ENCODE peak calls at places on chromosomes 5 and 9, in eight cellular contexts. One of them, this sample, is unnamed.

GRCh38 chr5:141186897-141187512 is at the start of gene PCDHB9:
- DNase-seq in stomach: no peak
- DNase-seq in A549: no peak
- DNase-seq in SK-N-SH: peak
- DNase-seq in ovary: peak
- DNase-seq in tibial nerve: no peak
- DNase-seq in esophagus muscularis mucosa: no peak
- DNase-seq in HepG2: peak
- DNase-seq in this sample: no peak

GRCh38 chr5:53362521-53362941 is 117.9 kb upstream of the FST start:
- DNase-seq in stomach: no peak
- DNase-seq in HepG2: no peak
- DNase-seq in tibial nerve: no peak
- DNase-seq in SK-N-SH: no peak
- DNase-seq in A549: peak
- DNase-seq in ovary: no peak
- DNase-seq in esophagus muscularis mucosa: no peak
- DNase-seq in this sample: no peak

GRCh38 chr9:127927457-127928231 is 2.9 kb downstream of the PIP5KL1 start:
- DNase-seq in ovary: no peak
- DNase-seq in HepG2: no peak
- DNase-seq in tibial nerve: no peak
- DNase-seq in esophagus muscularis mucosa: no peak
- DNase-seq in SK-N-SH: no peak
- DNase-seq in A549: no peak
- DNase-seq in stomach: peak
- DNase-seq in this sample: no peak

GRCh38 chr9:104374711-104375110 is 129.4 kb upstream of the OR13F1 start:
- DNase-seq in ovary: no peak
- DNase-seq in A549: no peak
- DNase-seq in HepG2: no peak
- DNase-seq in SK-N-SH: no peak
- DNase-seq in stomach: no peak
- DNase-seq in tibial nerve: no peak
- DNase-seq in esophagus muscularis mucosa: no peak
- DNase-seq in this sample: no peak

GRCh38 chr9:134944351-134944802 is 26.7 kb upstream of the FCN1 start:
- DNase-seq in A549: no peak
- DNase-seq in SK-N-SH: no peak
- DNase-seq in HepG2: no peak
- DNase-seq in stomach: no peak
- DNase-seq in tibial nerve: no peak
- DNase-seq in ovary: peak
- DNase-seq in esophagus muscularis mucosa: no peak
- DNase-seq in this sample: no peak

GRCh38 chr9:122180633-122181032 is 20.9 kb downstream of the MORN5 start:
- DNase-seq in esophagus muscularis mucosa: no peak
- DNase-seq in HepG2: peak
- DNase-seq in ovary: no peak
- DNase-seq in SK-N-SH: no peak
- DNase-seq in A549: peak
- DNase-seq in tibial nerve: no peak
- DNase-seq in stomach: no peak
- DNase-seq in this sample: no peak

GRCh38 chr5:60639544-60639943 is 60.4 kb downstream of the DEPDC1B start:
- DNase-seq in esophagus muscularis mucosa: no peak
- DNase-seq in SK-N-SH: no peak
- DNase-seq in A549: no peak
- DNase-seq in stomach: no peak
- DNase-seq in HepG2: no peak
- DNase-seq in tibial nerve: no peak
- DNase-seq in ovary: no peak
- DNase-seq in this sample: no peak

GRCh38 chr5:61866930-61867329 is 439.1 kb upstream of the KIF2A start:
- DNase-seq in stomach: no peak
- DNase-seq in HepG2: no peak
- DNase-seq in tibial nerve: no peak
- DNase-seq in SK-N-SH: no peak
- DNase-seq in ovary: no peak
- DNase-seq in esophagus muscularis mucosa: no peak
- DNase-seq in A549: peak
- DNase-seq in this sample: no peak

GRCh38 chr9:97853056-97853843 is at the start of gene FOXE1:
- DNase-seq in HepG2: no peak
- DNase-seq in tibial nerve: no peak
- DNase-seq in esophagus muscularis mucosa: no peak
- DNase-seq in SK-N-SH: no peak
- DNase-seq in stomach: no peak
- DNase-seq in ovary: no peak
- DNase-seq in A549: peak
- DNase-seq in this sample: no peak

GRCh38 chr9:99509900-99510299 is 287.8 kb downstream of the SEC61B start:
- DNase-seq in tibial nerve: no peak
- DNase-seq in stomach: no peak
- DNase-seq in SK-N-SH: peak
- DNase-seq in HepG2: no peak
- DNase-seq in A549: no peak
- DNase-seq in ovary: no peak
- DNase-seq in esophagus muscularis mucosa: peak
- DNase-seq in this sample: no peak

GRCh38 chr9:25557645-25558300 is 120.5 kb downstream of the TUSC1 start:
- DNase-seq in tibial nerve: no peak
- DNase-seq in ovary: no peak
- DNase-seq in HepG2: no peak
- DNase-seq in esophagus muscularis mucosa: no peak
- DNase-seq in stomach: no peak
- DNase-seq in A549: no peak
- DNase-seq in SK-N-SH: no peak
- DNase-seq in this sample: no peak

GRCh38 chr5:142322403-142322746 is 2.4 kb downstream of the SPRY4 start:
- DNase-seq in ovary: no peak
- DNase-seq in SK-N-SH: no peak
- DNase-seq in stomach: no peak
- DNase-seq in tibial nerve: no peak
- DNase-seq in esophagus muscularis mucosa: no peak
- DNase-seq in A549: no peak
- DNase-seq in HepG2: no peak
- DNase-seq in this sample: no peak

GRCh38 chr9:126894052-126894603 is 20.5 kb upstream of the RALGPS1 start:
- DNase-seq in esophagus muscularis mucosa: no peak
- DNase-seq in HepG2: no peak
- DNase-seq in stomach: no peak
- DNase-seq in A549: no peak
- DNase-seq in SK-N-SH: no peak
- DNase-seq in ovary: no peak
- DNase-seq in tibial nerve: no peak
- DNase-seq in this sample: no peak

GRCh38 chr5:144504929-144505578 is 334.4 kb downstream of the KCTD16 start:
- DNase-seq in HepG2: no peak
- DNase-seq in A549: no peak
- DNase-seq in esophagus muscularis mucosa: no peak
- DNase-seq in SK-N-SH: peak
- DNase-seq in tibial nerve: no peak
- DNase-seq in stomach: no peak
- DNase-seq in ovary: no peak
- DNase-seq in this sample: no peak

GRCh38 chr5:43037929-43038510 is 2.1 kb downstream of the ANXA2R start:
- DNase-seq in SK-N-SH: no peak
- DNase-seq in stomach: no peak
- DNase-seq in tibial nerve: no peak
- DNase-seq in HepG2: no peak
- DNase-seq in A549: no peak
- DNase-seq in ovary: no peak
- DNase-seq in esophagus muscularis mucosa: no peak
- DNase-seq in this sample: no peak

GRCh38 chr9:136312436-136312835 is 8.5 kb upstream of the CCDC187 start:
- DNase-seq in esophagus muscularis mucosa: no peak
- DNase-seq in stomach: peak
- DNase-seq in ovary: peak
- DNase-seq in tibial nerve: no peak
- DNase-seq in SK-N-SH: peak
- DNase-seq in HepG2: no peak
- DNase-seq in A549: peak
- DNase-seq in this sample: no peak
- TF ChIP-seq EP300 in esophagus muscularis mucosa: no peak
- TF ChIP-seq EP300 in stomach: no peak
- TF ChIP-seq EP300 in ovary: no peak
- TF ChIP-seq EP300 in tibial nerve: peak
- TF ChIP-seq EP300 in SK-N-SH: no peak
- TF ChIP-seq EP300 in HepG2: no peak
- TF ChIP-seq EP300 in A549: no peak
- TF ChIP-seq EP300 in this sample: no peak

GRCh38 chr5:138103321-138103637 is 19.4 kb downstream of the WNT8A start:
- DNase-seq in ovary: no peak
- DNase-seq in SK-N-SH: no peak
- DNase-seq in tibial nerve: no peak
- DNase-seq in A549: no peak
- DNase-seq in stomach: no peak
- DNase-seq in esophagus muscularis mucosa: no peak
- DNase-seq in HepG2: no peak
- DNase-seq in this sample: no peak
- TF ChIP-seq EP300 in ovary: no peak
- TF ChIP-seq EP300 in SK-N-SH: no peak
- TF ChIP-seq EP300 in tibial nerve: no peak
- TF ChIP-seq EP300 in A549: no peak
- TF ChIP-seq EP300 in stomach: no peak
- TF ChIP-seq EP300 in esophagus muscularis mucosa: no peak
- TF ChIP-seq EP300 in HepG2: no peak
- TF ChIP-seq EP300 in this sample: no peak

GRCh38 chr5:74015716-74016115 is 389.7 kb downstream of the ARHGEF28 start:
- DNase-seq in stomach: no peak
- DNase-seq in SK-N-SH: no peak
- DNase-seq in HepG2: no peak
- DNase-seq in ovary: no peak
- DNase-seq in tibial nerve: no peak
- DNase-seq in esophagus muscularis mucosa: no peak
- DNase-seq in A549: no peak
- DNase-seq in this sample: no peak

GRCh38 chr5:74016373-74016772 is 390.4 kb downstream of the ARHGEF28 start:
- DNase-seq in tibial nerve: no peak
- DNase-seq in esophagus muscularis mucosa: peak
- DNase-seq in SK-N-SH: no peak
- DNase-seq in stomach: no peak
- DNase-seq in ovary: no peak
- DNase-seq in A549: no peak
- DNase-seq in HepG2: peak
- DNase-seq in this sample: no peak

GRCh38 chr5:74019923-74020322 is 393.9 kb downstream of the ARHGEF28 start:
- DNase-seq in HepG2: no peak
- DNase-seq in stomach: no peak
- DNase-seq in esophagus muscularis mucosa: no peak
- DNase-seq in A549: no peak
- DNase-seq in SK-N-SH: no peak
- DNase-seq in tibial nerve: no peak
- DNase-seq in ovary: no peak
- DNase-seq in this sample: no peak

GRCh38 chr5:74017786-74018211 is 391.8 kb downstream of the ARHGEF28 start:
- DNase-seq in esophagus muscularis mucosa: peak
- DNase-seq in tibial nerve: peak
- DNase-seq in ovary: no peak
- DNase-seq in A549: no peak
- DNase-seq in SK-N-SH: no peak
- DNase-seq in HepG2: no peak
- DNase-seq in stomach: no peak
- DNase-seq in this sample: no peak

DNA sequence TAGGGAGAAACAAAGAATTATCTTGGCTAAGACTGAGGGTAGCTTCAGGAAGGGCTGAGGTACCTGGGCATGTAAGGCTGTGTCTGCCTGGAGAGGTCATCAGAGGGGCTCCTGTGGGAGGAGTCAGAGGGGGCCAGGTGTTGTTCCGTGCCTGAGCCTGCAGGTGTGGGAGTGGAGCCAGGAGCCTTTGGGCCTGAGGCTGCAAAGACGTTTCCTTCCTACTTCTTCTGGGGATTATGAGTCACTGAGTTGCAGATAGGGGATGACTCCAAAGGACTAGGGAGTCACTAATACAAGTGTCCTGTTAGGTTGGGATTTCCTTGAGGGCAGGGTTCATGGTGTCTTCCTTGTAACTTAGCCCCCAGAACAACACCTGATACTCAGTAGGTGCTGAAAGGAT is 391.1 kb downstream of the ARHGEF28 start:
- DNase-seq in stomach: no peak
- DNase-seq in SK-N-SH: no peak
- DNase-seq in tibial nerve: no peak
- DNase-seq in ovary: no peak
- DNase-seq in A549: no peak
- DNase-seq in HepG2: no peak
- DNase-seq in esophagus muscularis mucosa: peak
- DNase-seq in this sample: no peak
- TF ChIP-seq EP300 in stomach: no peak
- TF ChIP-seq EP300 in SK-N-SH: no peak
- TF ChIP-seq EP300 in tibial nerve: no peak
- TF ChIP-seq EP300 in ovary: no peak
- TF ChIP-seq EP300 in A549: no peak
- TF ChIP-seq EP300 in HepG2: no peak
- TF ChIP-seq EP300 in esophagus muscularis mucosa: no peak
- TF ChIP-seq EP300 in this sample: no peak

GRCh38 chr9:22054076-22054475 is 45.0 kb upstream of the CDKN2B start:
- DNase-seq in ovary: no peak
- DNase-seq in HepG2: no peak
- DNase-seq in stomach: no peak
- DNase-seq in A549: no peak
- DNase-seq in tibial nerve: no peak
- DNase-seq in esophagus muscularis mucosa: no peak
- DNase-seq in SK-N-SH: no peak
- DNase-seq in this sample: no peak

GRCh38 chr9:22055090-22055489 is 46.0 kb upstream of the CDKN2B start:
- DNase-seq in ovary: no peak
- DNase-seq in HepG2: no peak
- DNase-seq in SK-N-SH: no peak
- DNase-seq in A549: no peak
- DNase-seq in esophagus muscularis mucosa: no peak
- DNase-seq in stomach: no peak
- DNase-seq in tibial nerve: no peak
- DNase-seq in this sample: no peak

GRCh38 chr9:22054529-22054928 is 45.4 kb upstream of the CDKN2B start:
- DNase-seq in A549: no peak
- DNase-seq in HepG2: no peak
- DNase-seq in ovary: no peak
- DNase-seq in tibial nerve: no peak
- DNase-seq in SK-N-SH: no peak
- DNase-seq in esophagus muscularis mucosa: no peak
- DNase-seq in stomach: no peak
- DNase-seq in this sample: no peak

GRCh38 chr9:22053178-22053577 is 44.1 kb upstream of the CDKN2B start:
- DNase-seq in SK-N-SH: no peak
- DNase-seq in ovary: no peak
- DNase-seq in HepG2: no peak
- DNase-seq in esophagus muscularis mucosa: no peak
- DNase-seq in A549: no peak
- DNase-seq in tibial nerve: no peak
- DNase-seq in stomach: no peak
- DNase-seq in this sample: no peak

DNA sequence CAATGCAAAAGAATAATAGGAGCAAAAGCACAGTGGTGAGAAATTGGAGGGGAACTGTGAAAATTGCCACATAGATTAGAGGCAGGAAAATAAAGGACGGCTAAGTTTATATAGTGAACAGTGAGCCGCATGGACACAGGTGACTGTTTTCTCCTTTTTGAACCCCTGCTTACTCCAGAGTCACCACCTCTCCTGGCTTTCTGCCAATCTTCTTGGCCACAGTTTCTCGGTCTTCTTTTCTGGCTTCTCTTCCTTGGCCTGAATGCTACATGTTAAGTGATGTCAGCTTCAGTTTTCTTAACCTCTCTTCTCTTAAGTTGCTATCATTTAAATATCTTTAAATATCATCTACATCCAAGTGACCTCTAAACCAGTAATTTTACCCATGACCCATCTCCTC is 47.3 kb upstream of the CDKN2B start:
- DNase-seq in SK-N-SH: no peak
- DNase-seq in A549: no peak
- DNase-seq in tibial nerve: no peak
- DNase-seq in esophagus muscularis mucosa: peak
- DNase-seq in stomach: no peak
- DNase-seq in ovary: no peak
- DNase-seq in HepG2: no peak
- DNase-seq in this sample: no peak
- TF ChIP-seq EP300 in SK-N-SH: no peak
- TF ChIP-seq EP300 in A549: no peak
- TF ChIP-seq EP300 in tibial nerve: no peak
- TF ChIP-seq EP300 in esophagus muscularis mucosa: no peak
- TF ChIP-seq EP300 in stomach: no peak
- TF ChIP-seq EP300 in ovary: no peak
- TF ChIP-seq EP300 in HepG2: no peak
- TF ChIP-seq EP300 in this sample: no peak